ENCODE peak calls at places on chromosomes 4 and X, in seven cellular contexts. V is A549, N is GM20000, I is uterus, L is H1, D is astrocyte of the spinal cord, W is upper lobe of right lung. H is an unnamed sample.

GRCh38 chrX:79524642-79525041 is 157.5 kb upstream of the ITM2A start:
- DNase-seq in V (peak; percentile 8), W (no peak), D (no peak), N (peak; percentile 4), I (no peak), L (no peak), H (no peak)

GRCh38 chr4:38664704-38665401 is 854 bp downstream of the KLF3 start:
- DNase-seq in I (peak; percentile 69), V (peak; percentile 62), D (peak; percentile 63), W (peak; percentile 85), L (no peak), N (peak; percentile 59), H (peak; percentile 27)

GRCh38 chr4:40763228-40763716 is 13.5 kb downstream of the NSUN7 start:
- DNase-seq in I (no peak), L (no peak), V (no peak), N (peak; percentile 75), W (no peak), D (peak; percentile 48), H (no peak)

GRCh38 chr4:114384629-114385028 is 214.0 kb upstream of the UGT8 start:
- DNase-seq in W (no peak), D (peak; percentile 68), N (peak; percentile 7), V (peak; percentile 44), L (no peak), I (no peak), H (no peak)

GRCh38 chr4:31349907-31350306 is 629.7 kb downstream of the PCDH7 start:
- DNase-seq in V (no peak), N (no peak), L (no peak), D (no peak), W (no peak), I (no peak), H (no peak)

GRCh38 chr4:113556382-113557134 is 205.0 kb downstream of the CAMK2D start:
- DNase-seq in I (no peak), V (no peak), W (no peak), L (no peak), D (no peak), N (no peak), H (no peak)

GRCh38 chr4:102420563-102421221 is 75.4 kb upstream of the SLC39A8 start:
- DNase-seq in V (peak; percentile 22), W (no peak), N (no peak), D (peak; percentile 12), I (no peak), L (no peak), H (no peak)

GRCh38 chrX:17613979-17614572 is 123.2 kb upstream of the SCML1 start:
- DNase-seq in V (peak; percentile 18), L (no peak), I (no peak), D (peak; percentile 84), N (no peak), W (peak; percentile 65), H (no peak)

GRCh38 chrX:10007604-10008003 is 40.4 kb downstream of the CLDN34 start:
- DNase-seq in I (no peak), N (no peak), V (no peak), D (no peak), W (no peak), L (no peak), H (no peak)

GRCh38 chr4:4386736-4387392 is at the start of gene NSG1:
- DNase-seq in D (peak; percentile 9), I (no peak), W (no peak), L (no peak), V (peak; percentile 13), N (peak; percentile 45), H (peak; percentile 39)

GRCh38 chr4:5572114-5572513 is 136.2 kb downstream of the EVC2 start:
- DNase-seq in V (no peak), N (no peak), L (no peak), I (no peak), D (peak; percentile 5), W (no peak), H (no peak)

GRCh38 chr4:107736924-107737448 is 17.0 kb upstream of the PAPSS1 start:
- DNase-seq in N (peak; percentile 45), W (no peak), L (no peak), V (peak; percentile 29), I (peak; percentile 34), D (peak; percentile 53), H (peak; percentile 68)

GRCh38 chr4:61984260-61984909 is 784.3 kb downstream of the ADGRL3 start:
- DNase-seq in W (no peak), N (no peak), D (no peak), L (no peak), I (no peak), V (no peak), H (no peak)

GRCh38 chr4:25552580-25553271 is 102.9 kb upstream of the SLC34A2 start:
- DNase-seq in V (peak; percentile 67), L (no peak), W (peak; percentile 86), N (no peak), D (no peak), I (no peak), H (no peak)

GRCh38 chr4:101649790-101650450 is 140.6 kb upstream of the BANK1 start:
- DNase-seq in V (no peak), D (no peak), N (no peak), W (no peak), L (no peak), I (no peak), H (no peak)

DNA sequence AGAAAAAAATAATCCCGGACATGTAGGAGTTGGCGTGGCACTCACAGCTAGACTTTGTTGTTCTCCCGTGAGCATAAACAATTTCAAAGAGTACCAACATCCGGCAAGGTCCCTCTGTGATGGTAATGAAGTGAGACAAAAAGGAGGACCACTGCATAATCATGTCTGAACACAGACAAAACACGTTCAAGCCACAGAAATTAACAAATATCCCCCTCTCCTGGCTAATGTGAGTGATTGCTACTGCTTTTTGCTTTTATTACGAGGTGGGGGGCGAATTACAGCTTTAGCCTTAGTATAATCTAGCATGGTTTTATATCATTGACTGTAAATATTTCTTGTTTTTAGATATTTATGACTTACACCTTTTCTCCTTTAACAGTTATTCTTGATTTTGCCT is 118.5 kb downstream of the PLS3 start:
- DNase-seq in V (peak; percentile 36), D (peak; percentile 41), N (no peak), W (no peak), I (no peak), L (no peak), H (no peak)
- TF ChIP-seq CTCF in V (peak; percentile 48), D (peak; percentile 52), N (no peak), W (peak; percentile 32), I (peak; percentile 20), L (peak; percentile 18), H (peak; percentile 69)

DNA sequence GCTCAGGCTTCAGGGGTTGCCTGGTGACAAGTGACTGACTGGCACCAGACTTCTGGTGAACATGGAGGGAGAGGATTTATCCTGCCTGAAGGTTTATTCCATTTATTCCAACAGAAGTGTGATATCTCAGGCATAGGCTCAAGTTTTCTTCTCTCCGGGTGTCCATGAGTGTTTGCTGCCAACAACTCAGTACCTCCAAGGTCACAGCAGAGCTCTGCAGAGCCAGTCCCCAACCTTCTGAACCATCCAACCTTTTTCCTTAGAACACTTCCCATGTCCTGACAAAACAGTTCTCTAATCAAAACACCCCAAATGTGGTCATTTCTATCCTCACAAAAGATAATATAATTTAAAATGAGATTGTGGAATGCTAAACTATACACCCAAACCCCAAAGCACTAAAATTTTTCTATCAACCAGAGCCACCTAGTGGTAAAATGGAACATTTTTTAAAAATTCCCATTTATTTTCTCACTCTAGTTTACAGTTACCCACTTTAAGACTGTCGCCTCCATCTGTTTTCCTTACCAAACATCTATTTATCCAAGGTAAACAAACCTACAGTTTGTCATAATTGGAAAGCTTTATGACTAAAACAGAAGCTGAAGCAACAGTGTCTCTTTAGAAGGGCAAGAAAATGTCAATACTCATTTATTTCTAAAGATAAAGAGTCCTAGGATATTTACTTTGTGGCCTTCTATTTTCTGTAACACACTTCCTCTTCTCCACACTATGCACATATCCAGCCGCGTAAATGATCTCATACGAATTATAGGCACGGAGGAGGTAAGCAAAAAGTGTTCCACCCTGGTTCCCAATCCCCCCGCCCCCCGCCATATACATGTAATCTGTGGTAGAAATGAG is 39.5 kb downstream of the TMEM154 start:
- DNase-seq in W (no peak), D (peak; percentile 43), I (no peak), L (no peak), N (no peak), V (peak; percentile 20), H (no peak)
- TF ChIP-seq CTCF in W (peak; percentile 64), D (peak; percentile 30), I (peak; percentile 56), L (peak; percentile 39), N (no peak), V (peak; percentile 69), H (peak; percentile 85)

GRCh38 chr4:150962245-150962644 is 52.8 kb downstream of the LRBA start:
- DNase-seq in V (no peak), D (no peak), N (no peak), I (no peak), L (no peak), W (no peak), H (no peak)

GRCh38 chr4:150964754-150965153 is 50.3 kb downstream of the LRBA start:
- DNase-seq in V (no peak), I (no peak), N (no peak), W (no peak), D (no peak), L (no peak), H (no peak)

GRCh38 chr4:150961566-150961965 is 53.5 kb downstream of the LRBA start:
- DNase-seq in N (no peak), L (no peak), W (no peak), I (no peak), D (no peak), V (no peak), H (no peak)

GRCh38 chr4:150960818-150961217 is 54.3 kb downstream of the LRBA start:
- DNase-seq in D (no peak), V (peak; percentile 53), W (no peak), I (no peak), L (peak; percentile 57), N (no peak), H (no peak)

DNA sequence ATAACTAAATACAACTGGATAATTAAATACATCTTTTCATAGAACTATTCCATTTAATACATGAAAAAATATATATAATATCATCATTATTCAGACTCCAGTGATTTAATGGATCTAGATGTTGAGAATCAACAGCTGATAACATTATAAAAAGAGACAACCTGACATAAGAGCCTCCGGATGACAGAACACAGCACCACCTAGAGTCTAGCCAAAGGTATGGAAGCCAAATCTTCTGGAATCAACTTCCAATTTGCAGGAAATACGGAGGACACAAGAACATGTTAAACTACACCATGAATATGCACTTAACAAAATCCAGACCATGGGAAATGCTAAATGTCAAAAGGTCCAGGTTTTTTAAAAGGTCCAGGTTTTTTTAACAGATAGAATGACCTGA is 55.0 kb downstream of the LRBA start:
- DNase-seq in V (peak; percentile 56), I (no peak), W (no peak), L (no peak), D (no peak), N (no peak), H (no peak)
- TF ChIP-seq CTCF in V (peak; percentile 39), I (no peak), W (peak; percentile 48), L (peak; percentile 48), D (peak; percentile 47), N (no peak), H (peak; percentile 51)

DNA sequence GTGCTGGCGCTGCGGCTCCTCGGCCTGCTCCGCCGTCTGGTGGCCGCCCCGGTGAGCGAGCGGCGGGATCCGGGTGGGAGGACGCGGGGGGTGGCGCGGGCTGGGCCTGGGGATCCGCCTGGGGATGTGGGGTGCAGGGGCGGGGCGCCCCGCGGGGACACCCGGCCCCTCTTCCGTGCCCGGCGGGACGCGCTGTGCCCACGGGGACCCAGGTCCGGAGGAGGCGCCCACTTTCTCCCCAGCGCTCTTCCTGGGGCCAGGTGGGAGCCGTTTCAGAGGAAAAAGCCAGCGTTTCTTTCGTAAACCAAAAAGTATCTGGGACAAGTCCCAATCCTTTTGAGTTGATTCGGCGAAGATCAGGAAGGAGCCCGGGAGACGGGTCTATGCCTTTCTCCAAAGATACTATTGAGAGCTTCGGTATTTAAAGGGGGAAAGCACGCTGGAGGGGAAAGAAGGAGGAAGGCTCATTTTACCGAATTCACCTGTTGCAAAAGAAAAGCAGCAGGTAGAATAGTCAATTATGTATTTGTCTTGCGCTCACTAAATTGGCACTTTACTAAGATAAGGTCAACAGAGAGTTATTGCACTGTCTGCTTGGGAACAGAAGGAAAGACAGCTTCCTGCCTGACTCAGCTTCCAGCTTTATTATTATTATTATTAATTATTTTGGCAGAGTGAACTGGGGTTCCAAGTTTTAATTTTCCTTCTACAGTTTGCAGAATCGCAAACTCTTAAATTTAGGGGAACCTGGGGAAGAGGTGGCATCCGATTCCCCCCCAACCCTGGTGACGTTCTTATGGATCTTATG is 81.5 kb upstream of the CD99 start:
- DNase-seq in N (no peak), W (no peak), L (no peak), I (no peak), V (no peak), D (peak; percentile 43), H (peak; percentile 4)
- TF ChIP-seq CTCF in N (no peak), W (no peak), L (no peak), I (no peak), V (no peak), D (no peak), H (peak; percentile 43)